ENCODE peak calls at places on chromosomes 12 and 14, in nine cellular contexts. E, C, P, M, X, T, D, V and Q are unnamed samples.

GRCh38 chr12:16619537-16619936 is 13.6 kb upstream of the LMO3 start:
- DNase-seq in E (no peak), V (no peak), P (no peak), M (no peak), T (no peak), X (no peak), C (no peak), D (no peak), Q (no peak)

GRCh38 chr14:92670177-92670576 is 78.2 kb downstream of the LGMN start:
- DNase-seq in M (no peak), C (no peak), P (no peak), V (peak), D (no peak), T (no peak), X (no peak), E (peak), Q (no peak)

GRCh38 chr14:100132161-100132902 is 27.1 kb downstream of the DEGS2 start:
- DNase-seq in C (no peak), T (no peak), P (no peak), M (no peak), E (no peak), X (no peak), D (no peak), V (no peak), Q (no peak)

GRCh38 chr12:66493841-66494240 is 185.0 kb downstream of the GRIP1 start:
- DNase-seq in T (no peak), E (no peak), X (no peak), M (no peak), C (no peak), V (no peak), P (no peak), D (no peak), Q (no peak)

GRCh38 chr12:87812711-87813110 is 216.5 kb downstream of the C12orf50 start:
- DNase-seq in M (no peak), X (no peak), E (no peak), C (no peak), P (no peak), V (no peak), D (no peak), T (no peak), Q (no peak)

GRCh38 chr14:33363687-33364086 is 425.0 kb downstream of the NPAS3 start:
- DNase-seq in D (no peak), P (no peak), E (no peak), M (no peak), T (no peak), X (no peak), C (no peak), V (no peak), Q (no peak)

GRCh38 chr14:65095633-65096205 is 6.6 kb downstream of the MAX start:
- DNase-seq in D (peak), T (no peak), V (no peak), P (no peak), M (peak), C (no peak), E (no peak), X (no peak), Q (peak)

GRCh38 chr14:23881292-23881691 is 72.3 kb upstream of the DHRS4 start:
- DNase-seq in V (no peak), C (no peak), X (no peak), T (peak), M (no peak), P (no peak), E (no peak), D (no peak), Q (peak)

GRCh38 chr12:59149995-59150642 is 229.8 kb upstream of the LRIG3 start:
- DNase-seq in M (peak), C (no peak), E (peak), X (peak), T (peak), P (no peak), D (no peak), V (peak), Q (peak)

GRCh38 chr14:20846560-20846959 is 43.9 kb upstream of the RNASE1 start:
- DNase-seq in M (no peak), P (no peak), E (no peak), C (no peak), V (no peak), X (no peak), D (no peak), T (no peak), Q (no peak)

GRCh38 chr12:21296348-21296747 is 38.4 kb downstream of the SLCO1A2 start:
- DNase-seq in P (no peak), M (no peak), C (no peak), E (no peak), D (no peak), V (no peak), X (no peak), T (no peak), Q (no peak)

GRCh38 chr14:21748869-21749303 is 75.3 kb upstream of the OR4E1 start:
- DNase-seq in C (peak), M (peak), D (no peak), X (peak), P (no peak), V (peak), T (peak), E (no peak), Q (peak)

GRCh38 chr12:90945070-90945649 is 9.8 kb downstream of the CCER1 start:
- DNase-seq in D (no peak), X (peak), V (no peak), M (peak), E (peak), T (peak), C (no peak), P (no peak), Q (no peak)

GRCh38 chr12:47155457-47156166 is 75.9 kb upstream of the AMIGO2 start:
- DNase-seq in D (no peak), T (no peak), C (no peak), M (peak), P (no peak), V (no peak), E (no peak), X (no peak), Q (no peak)

GRCh38 chr14:91919814-91920213 is 27.7 kb downstream of the FBLN5 start:
- DNase-seq in V (no peak), E (no peak), P (no peak), T (no peak), X (no peak), D (no peak), M (no peak), C (no peak), Q (no peak)

GRCh38 chr14:36281309-36281708 is 39.1 kb downstream of the MBIP start:
- DNase-seq in E (no peak), X (no peak), C (no peak), V (peak), M (no peak), D (no peak), T (no peak), P (no peak), Q (no peak)